ENCODE peak calls at places on chromosomes 12 and 14, in eight cellular contexts. F is kidney glomerular epithelial cell, S is mucosa of gallbladder, M is fibroblast of pulmonary artery, H is AG09309, Y is AG08395, N is amniotic stem cell, P is NCI-H1694 treated with DMSO at 0.1 percent for 48 hours. E is an unnamed sample.

GRCh38 chr14:71932229-71932951 is at the start of gene RGS6:
- DNase-seq in F (no peak), S (peak; percentile 40), M (peak; percentile 6), H (no peak), Y (no peak), N (no peak), P (peak; percentile 14), E (no peak)

GRCh38 chr14:56131865-56132830 is 13.9 kb downstream of the PELI2 start:
- DNase-seq in F (no peak), S (no peak), M (no peak), H (no peak), Y (no peak), N (no peak), P (peak; percentile 14), E (no peak)

GRCh38 chr12:113271853-113272561 is 50.7 kb downstream of the TPCN1 start:
- DNase-seq in F (peak; percentile 69), S (peak; percentile 71), M (peak; percentile 93), H (peak; percentile 46), Y (peak; percentile 95), N (peak; percentile 63), P (no peak), E (peak; percentile 23)

GRCh38 chr12:113978080-113978479 is 12.0 kb upstream of the RBM19 start:
- DNase-seq in F (no peak), S (no peak), M (no peak), H (no peak), Y (no peak), N (no peak), P (no peak), E (no peak)

GRCh38 chr12:4379410-4379809 is at the start of gene FGF23:
- DNase-seq in F (no peak), S (no peak), M (peak; percentile 23), H (no peak), Y (peak; percentile 19), N (no peak), P (no peak), E (no peak)

GRCh38 chr14:72573725-72574426 is 320.0 kb downstream of the DPF3 start:
- DNase-seq in F (no peak), S (no peak), M (no peak), H (no peak), Y (no peak), N (no peak), P (peak; percentile 98), E (no peak)

GRCh38 chr14:88933203-88933602 is 108.8 kb downstream of the TTC8 start:
- DNase-seq in F (no peak), S (no peak), M (no peak), H (no peak), Y (no peak), N (no peak), P (no peak), E (no peak)

GRCh38 chr12:109052415-109053323 is at the start of gene USP30:
- DNase-seq in F (peak; percentile 72), S (peak; percentile 82), M (peak; percentile 91), H (peak; percentile 61), Y (peak; percentile 97), N (peak; percentile 75), P (peak; percentile 54), E (no peak)

GRCh38 chr14:54650331-54651017 is 83.5 kb downstream of the SAMD4A start:
- DNase-seq in F (peak; percentile 79), S (peak; percentile 66), M (peak; percentile 66), H (no peak), Y (peak; percentile 72), N (no peak), P (no peak), E (peak; percentile 96)

GRCh38 chr14:105064721-105065143 is 498 bp downstream of the GPR132 start:
- DNase-seq in F (no peak), S (peak; percentile 58), M (peak; percentile 16), H (no peak), Y (peak; percentile 44), N (no peak), P (no peak), E (no peak)

GRCh38 chr12:81950871-81951270 is 191.7 kb upstream of the PPFIA2 start:
- DNase-seq in F (no peak), S (no peak), M (no peak), H (no peak), Y (no peak), N (no peak), P (no peak), E (no peak)

GRCh38 chr12:69583203-69583602 is 2.1 kb upstream of the CCT2 start:
- DNase-seq in F (no peak), S (no peak), M (no peak), H (no peak), Y (peak; percentile 4), N (no peak), P (no peak), E (no peak)

GRCh38 chr12:105331805-105332251 is 1.3 kb downstream of the C12orf75 start:
- DNase-seq in F (no peak), S (no peak), M (no peak), H (no peak), Y (no peak), N (no peak), P (no peak), E (no peak)

GRCh38 chr12:104351023-104351983 is 47.8 kb downstream of the EID3 start:
- DNase-seq in F (no peak), S (no peak), M (no peak), H (no peak), Y (no peak), N (no peak), P (no peak), E (no peak)

GRCh38 chr14:89617471-89618291 is 200.6 kb upstream of the FOXN3 start:
- DNase-seq in F (no peak), S (peak; percentile 20), M (peak; percentile 60), H (peak; percentile 32), Y (peak; percentile 59), N (peak; percentile 35), P (peak; percentile 64), E (no peak)

GRCh38 chr12:111838353-111838752 is 3.7 kb upstream of the MAPKAPK5 start:
- DNase-seq in F (no peak), S (no peak), M (no peak), H (no peak), Y (no peak), N (no peak), P (no peak), E (no peak)

GRCh38 chr12:54386781-54387467 is 2.4 kb upstream of the ZNF385A start:
- DNase-seq in F (no peak), S (no peak), M (no peak), H (no peak), Y (no peak), N (no peak), P (no peak), E (no peak)

GRCh38 chr12:106801830-106802561 is 27.5 kb downstream of the RIC8B start:
- DNase-seq in F (no peak), S (no peak), M (no peak), H (no peak), Y (no peak), N (no peak), P (no peak), E (no peak)

GRCh38 chr12:57180321-57180989 is 33.0 kb upstream of the LRP1-AS start:
- DNase-seq in F (no peak), S (no peak), M (no peak), H (no peak), Y (no peak), N (no peak), P (no peak), E (no peak)

GRCh38 chr12:3035815-3036702 is 41.1 kb upstream of the TSPAN9 start:
- DNase-seq in F (no peak), S (no peak), M (peak; percentile 44), H (no peak), Y (peak; percentile 35), N (no peak), P (peak; percentile 85), E (no peak)

GRCh38 chr12:57459750-57460400 is at the start of gene GLI1:
- DNase-seq in F (no peak), S (no peak), M (peak; percentile 33), H (no peak), Y (peak; percentile 63), N (no peak), P (no peak), E (no peak)

GRCh38 chr12:27964123-27964522 is 8.4 kb downstream of the PTHLH start:
- DNase-seq in F (peak; percentile 3), S (no peak), M (no peak), H (no peak), Y (no peak), N (no peak), P (no peak), E (no peak)

E was measured in epithelial cell of proximal tubule.